ENCODE peak calls at places on chromosome 1, in seven cellular contexts. J is neural progenitor cell; X is sigmoid colon; M is ACHN; V is lung; Q is effector memory CD8-positive, alpha-beta T cell; Y is activated naive CD8-positive, alpha-beta T cell treated with anti-CD3 and anti-CD28 coated beads for 36 hours. W is an unnamed sample.

GRCh38 chr1:220966874-220967631 is 87.8 kb downstream of the HLX start:
- DNase-seq in J (no peak), X (no peak), M (no peak), V (no peak), Q (no peak), Y (no peak), W (no peak)

GRCh38 chr1:157966034-157966671 is 27.3 kb upstream of the KIRREL1 start:
- DNase-seq in J (no peak), X (peak), M (peak), V (no peak), Q (no peak), Y (no peak), W (no peak)

GRCh38 chr1:240134596-240134995 is 42.9 kb downstream of the FMN2 start:
- DNase-seq in J (no peak), X (no peak), M (no peak), V (no peak), Q (no peak), Y (no peak), W (no peak)

GRCh38 chr1:205924436-205924742 is 18.9 kb downstream of the SLC26A9 start:
- DNase-seq in J (no peak), X (no peak), M (no peak), V (no peak), Q (no peak), Y (no peak), W (no peak)

GRCh38 chr1:178506669-178507068 is 6.2 kb upstream of the TEX35 start:
- DNase-seq in J (no peak), X (no peak), M (no peak), V (no peak), Q (no peak), Y (no peak), W (no peak)

GRCh38 chr1:28039341-28039740 is 49.1 kb downstream of the EYA3 start:
- DNase-seq in J (no peak), X (no peak), M (no peak), V (no peak), Q (no peak), Y (no peak), W (no peak)

GRCh38 chr1:56311766-56312165 is 267.6 kb downstream of the PLPP3 start:
- DNase-seq in J (no peak), X (no peak), M (no peak), V (no peak), Q (no peak), Y (no peak), W (no peak)

GRCh38 chr1:65772607-65773006 is 20.1 kb upstream of the PDE4B start:
- DNase-seq in J (no peak), X (no peak), M (no peak), V (no peak), Q (no peak), Y (no peak), W (no peak)

GRCh38 chr1:16189921-16190499 is 22.4 kb downstream of the ARHGEF19 start:
- DNase-seq in J (no peak), X (no peak), M (peak), V (no peak), Q (no peak), Y (no peak), W (no peak)

GRCh38 chr1:31605908-31606427 is 11.5 kb upstream of the HCRTR1 start:
- DNase-seq in J (no peak), X (no peak), M (no peak), V (no peak), Q (no peak), Y (peak), W (no peak)

GRCh38 chr1:182293119-182293589 is 98.4 kb downstream of the GLUL start:
- DNase-seq in J (no peak), X (no peak), M (no peak), V (no peak), Q (no peak), Y (no peak), W (no peak)

GRCh38 chr1:118481091-118481490 is 296.1 kb upstream of the SPAG17 start:
- DNase-seq in J (no peak), X (no peak), M (no peak), V (no peak), Q (no peak), Y (no peak), W (no peak)

GRCh38 chr1:211323156-211324063 is 3.2 kb upstream of the TRAF5 start:
- DNase-seq in J (peak), X (no peak), M (peak), V (no peak), Q (peak), Y (peak), W (no peak)

W was measured in tibial nerve.